ENCODE peak calls at places on chromosomes 16 and 17, in eight cellular contexts. D is GM12865, N is lower leg skin, J is fibroblast of pulmonary artery, T is IMR-90, E is neural progenitor cell, M is RWPE1, O is PC-3. Y is an unnamed sample.

GRCh38 chr16:29959293-29959692 is 2.6 kb upstream of the TMEM219 start:
- DNase-seq in D (no peak), O (no peak), T (no peak), N (no peak), J (no peak), E (no peak), M (no peak), Y (no peak)

GRCh38 chr16:66717112-66717675 is 20.7 kb upstream of the CMTM4 start:
- DNase-seq in J (peak), N (no peak), M (no peak), O (peak), D (peak), T (peak), E (peak), Y (no peak)

GRCh38 chr16:30095166-30096078 is 591 bp downstream of the YPEL3 start:
- DNase-seq in E (peak), M (no peak), J (no peak), T (no peak), D (no peak), N (peak), O (no peak), Y (no peak)

GRCh38 chr16:5581963-5582362 is 484.4 kb upstream of the EEF2KMT start:
- DNase-seq in N (no peak), M (no peak), O (no peak), D (no peak), T (no peak), J (no peak), E (no peak), Y (no peak)

GRCh38 chr17:76076765-76077581 is 2.0 kb upstream of the ZACN start:
- DNase-seq in E (peak), N (no peak), J (no peak), O (no peak), T (peak), M (no peak), D (no peak), Y (no peak)

GRCh38 chr16:5504028-5504758 is 406.6 kb upstream of the EEF2KMT start:
- DNase-seq in N (no peak), M (no peak), T (no peak), D (no peak), J (no peak), O (no peak), E (no peak), Y (no peak)

GRCh38 chr17:72053069-72053846 is 67.6 kb upstream of the SOX9 start:
- DNase-seq in M (no peak), J (no peak), E (peak), O (no peak), D (no peak), N (no peak), T (no peak), Y (no peak)

GRCh38 chr16:88940196-88941050 is 36.6 kb downstream of the CBFA2T3 start:
- DNase-seq in J (no peak), O (no peak), T (no peak), N (no peak), D (peak), M (no peak), E (peak), Y (no peak)

GRCh38 chr17:68566145-68566738 is 34.9 kb downstream of the FAM20A start:
- DNase-seq in N (no peak), E (no peak), T (no peak), O (no peak), D (no peak), J (peak), M (no peak), Y (no peak)

GRCh38 chr17:41308251-41308917 is 725 bp downstream of the KRTAP16-1 start:
- DNase-seq in T (no peak), O (no peak), E (no peak), N (no peak), J (no peak), D (peak), M (no peak), Y (no peak)

GRCh38 chr17:64118452-64118979 is 11.4 kb downstream of the ERN1 start:
- DNase-seq in E (no peak), D (no peak), T (no peak), M (no peak), O (no peak), J (peak), N (peak), Y (peak)

GRCh38 chr17:46977348-46977747 is 1.7 kb downstream of the RPRML start:
- DNase-seq in N (no peak), M (no peak), O (peak), J (peak), T (peak), D (no peak), E (peak), Y (no peak)
- TF ChIP-seq CTCF in N (no peak), M (no peak), O (peak), J (peak), T (peak), D (no peak), E (peak), Y (peak)

GRCh38 chr16:73183678-73184092 is 135.8 kb upstream of the ZFHX3 start:
- DNase-seq in O (no peak), N (no peak), E (no peak), D (no peak), J (peak), T (no peak), M (no peak), Y (no peak)
- TF ChIP-seq CTCF in O (no peak), N (no peak), E (no peak), D (no peak), J (peak), T (no peak), M (no peak), Y (no peak)

GRCh38 chr17:62067165-62068145 is 2.4 kb upstream of the MED13 start:
- DNase-seq in T (no peak), D (no peak), N (no peak), O (peak), J (no peak), M (no peak), E (no peak), Y (no peak)
- TF ChIP-seq CTCF in T (no peak), D (no peak), N (no peak), O (peak), J (no peak), M (no peak), E (no peak), Y (no peak)

GRCh38 chr17:75012320-75013076 is at the start of gene MRPL58:
- DNase-seq in D (peak), O (peak), J (peak), N (peak), E (peak), M (peak), T (peak), Y (peak)
- TF ChIP-seq CTCF in D (peak), O (peak), J (peak), N (no peak), E (peak), M (no peak), T (peak), Y (peak)

GRCh38 chr16:56314244-56314850 is 111.0 kb downstream of the AMFR start:
- DNase-seq in D (no peak), E (no peak), J (no peak), N (no peak), O (no peak), M (no peak), T (no peak), Y (no peak)

GRCh38 chr16:56312556-56312955 is 112.8 kb downstream of the AMFR start:
- DNase-seq in E (no peak), D (no peak), J (no peak), M (no peak), T (no peak), N (no peak), O (no peak), Y (no peak)

GRCh38 chr16:56312028-56312300 is 113.4 kb downstream of the AMFR start:
- DNase-seq in M (no peak), J (no peak), O (no peak), E (no peak), D (no peak), N (no peak), T (no peak), Y (no peak)

GRCh38 chr16:56310685-56311084 is 114.7 kb downstream of the AMFR start:
- DNase-seq in O (no peak), D (no peak), M (no peak), J (no peak), N (no peak), E (no peak), T (no peak), Y (no peak)

DNA sequence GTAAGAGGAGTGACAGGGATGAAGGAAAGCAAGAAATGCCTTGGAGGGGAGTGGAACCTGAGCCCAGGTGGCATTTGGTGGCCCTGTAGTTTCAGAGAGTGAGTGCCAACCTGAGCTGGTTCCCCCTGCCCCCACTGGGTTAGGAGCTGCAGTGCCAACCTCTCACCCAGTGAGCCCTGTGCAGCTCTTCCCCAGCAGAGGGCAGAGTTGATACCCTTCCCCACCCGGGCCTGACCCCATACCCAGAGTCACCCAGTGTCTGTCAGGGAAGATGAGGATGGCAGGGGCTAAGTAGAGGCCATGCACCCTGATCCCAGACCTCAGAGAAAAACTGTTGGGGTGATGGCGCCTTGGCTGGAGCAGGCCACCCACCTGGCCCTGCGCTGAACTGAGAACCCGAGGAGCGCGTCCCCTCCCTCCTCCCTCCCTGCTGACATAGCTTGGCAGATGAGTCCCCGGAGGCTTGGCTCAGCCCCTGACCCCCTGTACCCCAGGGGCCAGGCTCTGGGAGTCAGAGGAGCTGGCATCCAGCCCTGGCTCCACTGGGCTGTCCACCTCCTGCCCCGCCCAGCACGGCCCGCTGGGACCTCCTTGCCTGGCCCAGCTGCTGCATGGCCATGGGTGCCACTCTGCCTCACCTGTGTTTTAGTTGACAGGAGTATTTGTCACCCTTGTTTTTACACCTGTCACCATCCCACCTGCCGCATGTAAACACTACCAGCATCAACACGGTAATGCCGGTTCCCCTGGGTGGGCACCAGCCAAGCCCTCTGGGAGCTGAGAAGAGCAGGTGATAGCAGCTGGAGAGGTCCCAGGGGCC is 113.9 kb downstream of the AMFR start:
- DNase-seq in E (no peak), O (no peak), J (no peak), M (no peak), N (no peak), D (no peak), T (no peak), Y (no peak)
- TF ChIP-seq CTCF in E (peak), O (peak), J (peak), M (no peak), N (no peak), D (peak), T (no peak), Y (no peak)

GRCh38 chr16:81429045-81429521 is 15.5 kb upstream of the CMIP start:
- DNase-seq in O (peak), N (no peak), T (peak), M (peak), D (peak), J (peak), E (peak), Y (no peak)
- TF ChIP-seq CTCF in O (peak), N (no peak), T (peak), M (peak), D (peak), J (peak), E (peak), Y (peak)

GRCh38 chr17:11980813-11981212 is 16.5 kb downstream of the ZNF18 start:
- DNase-seq in E (no peak), N (no peak), O (peak), T (no peak), J (peak), M (no peak), D (no peak), Y (no peak)
- TF ChIP-seq CTCF in E (peak), N (no peak), O (peak), T (peak), J (peak), M (peak), D (no peak), Y (peak)

GRCh38 chr17:79788989-79789942 is 7.6 kb downstream of the CBX8 start:
- DNase-seq in N (no peak), D (no peak), O (no peak), E (peak), T (no peak), J (no peak), M (no peak), Y (no peak)
- TF ChIP-seq CTCF in N (no peak), D (no peak), O (no peak), E (no peak), T (no peak), J (no peak), M (no peak), Y (no peak)

GRCh38 chr17:42403150-42403549 is 14.9 kb upstream of the STAT3 start:
- DNase-seq in E (peak), T (no peak), M (no peak), N (no peak), D (peak), O (no peak), J (no peak), Y (no peak)
- TF ChIP-seq CTCF in E (peak), T (peak), M (no peak), N (no peak), D (peak), O (no peak), J (peak), Y (peak)